ENCODE peak calls at places on chromosomes 16 and 17, in five cellular contexts. Z is fibroblast of lung; R is CD4-positive, alpha-beta memory T cell; H is SK-N-SH; X is esophagus squamous epithelium. K is an unnamed sample.

GRCh38 chr17:28811594-28812135 is 30.9 kb downstream of the FAM222B start:
- DNase-seq in Z (peak; percentile 21), R (peak; percentile 47), H (peak; percentile 15), X (no peak), K (peak; percentile 54)

GRCh38 chr16:70699696-70700095 is 13.8 kb upstream of the MTSS2 start:
- DNase-seq in Z (no peak), R (no peak), H (no peak), X (no peak), K (no peak)

GRCh38 chr17:14121952-14122351 is 52.6 kb downstream of the COX10 start:
- DNase-seq in Z (no peak), R (no peak), H (no peak), X (no peak), K (no peak)

GRCh38 chr17:40190197-40191021 is 13.1 kb downstream of the RAPGEFL1 start:
- DNase-seq in Z (no peak), R (no peak), H (peak; percentile 83), X (no peak), K (no peak)

GRCh38 chr17:19311421-19312215 is 50.9 kb downstream of the B9D1 start:
- DNase-seq in Z (peak; percentile 40), R (no peak), H (no peak), X (no peak), K (no peak)

GRCh38 chr17:5557485-5557884 is 26.8 kb downstream of the NLRP1 start:
- DNase-seq in Z (peak; percentile 56), R (no peak), H (no peak), X (no peak), K (peak; percentile 38)

GRCh38 chr16:80526418-80527061 is 14.3 kb upstream of the DYNLRB2 start:
- DNase-seq in Z (peak; percentile 50), R (peak; percentile 66), H (peak; percentile 49), X (no peak), K (peak; percentile 68)

GRCh38 chr16:1100084-1100800 is 4.2 kb upstream of the C1QTNF8 start:
- DNase-seq in Z (no peak), R (no peak), H (no peak), X (no peak), K (no peak)

GRCh38 chr17:29760771-29761682 is 138.3 kb upstream of the CORO6 start:
- DNase-seq in Z (peak; percentile 86), R (peak; percentile 92), H (peak; percentile 96), X (peak; percentile 43), K (peak; percentile 91)

GRCh38 chr16:88437367-88437964 is 15.6 kb upstream of the ZFPM1 start:
- DNase-seq in Z (peak; percentile 17), R (no peak), H (peak; percentile 95), X (no peak), K (peak; percentile 29)

GRCh38 chr16:56911771-56912541 is 20.0 kb upstream of the HERPUD1 start:
- DNase-seq in Z (peak; percentile 87), R (no peak), H (no peak), X (no peak), K (peak; percentile 48)

GRCh38 chr17:79401704-79402075 is 209.2 kb downstream of the RBFOX3 start:
- DNase-seq in Z (no peak), R (no peak), H (no peak), X (no peak), K (no peak)

GRCh38 chr17:32927724-32928526 is at the start of gene TMEM98:
- DNase-seq in Z (peak; percentile 42), R (no peak), H (peak; percentile 89), X (no peak), K (no peak)

GRCh38 chr16:10098991-10099390 is 83.2 kb downstream of the GRIN2A start:
- DNase-seq in Z (peak; percentile 67), R (no peak), H (no peak), X (no peak), K (peak; percentile 41)

GRCh38 chr17:64607862-64608565 is 54.1 kb downstream of the SMURF2 start:
- DNase-seq in Z (no peak), R (no peak), H (no peak), X (no peak), K (peak; percentile 40)

DNA sequence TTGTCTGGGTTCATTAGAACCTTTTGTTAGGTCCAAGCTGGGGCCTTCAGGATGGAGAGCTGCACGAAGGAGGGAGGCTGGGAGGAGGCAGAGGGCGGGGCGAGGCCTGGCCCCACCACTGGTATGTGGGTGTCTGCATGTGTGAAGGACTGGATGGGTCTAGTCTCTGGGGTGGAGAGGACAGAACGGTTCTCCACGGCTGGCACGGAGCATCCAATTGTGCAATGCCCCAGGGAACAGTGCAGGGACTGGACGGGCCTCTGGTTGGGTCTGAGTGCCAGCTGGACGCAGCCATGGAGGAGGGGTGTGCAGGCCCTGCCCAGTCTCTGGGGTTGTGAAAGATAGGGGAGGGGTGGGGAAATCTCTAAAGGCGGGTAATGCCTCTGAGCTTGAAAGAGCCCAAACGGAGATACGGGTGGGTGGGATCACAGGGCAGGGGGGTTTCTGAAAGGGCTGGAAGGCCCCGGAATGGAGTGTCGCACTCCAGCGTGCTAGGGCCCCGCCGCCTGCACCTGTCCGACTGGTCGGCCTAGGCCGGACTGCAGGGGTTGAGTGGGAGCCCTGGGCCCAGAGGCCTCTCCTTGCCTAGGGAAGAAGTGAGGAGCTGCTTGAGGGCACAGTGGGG is 1.6 kb downstream of the PPL start:
- DNase-seq in Z (no peak), R (no peak), H (no peak), X (no peak), K (peak; percentile 83)
- H3K4me3 ChIP-seq in Z (no peak overlapping the region), R (no peak overlapping the region), H (peak overlapping the region; percentile 67), X (peak overlapping the region; percentile 85), K (no peak overlapping the region)

GRCh38 chr17:72110953-72111339 is 9.9 kb upstream of the SOX9 start:
- DNase-seq in Z (no peak), R (no peak), H (peak; percentile 28), X (no peak), K (no peak)
- H3K4me3 ChIP-seq in Z (no peak overlapping the region), R (no peak overlapping the region), H (no peak overlapping the region), X (peak overlapping the region; percentile 12), K (peak overlapping the region; percentile 51)

GRCh38 chr17:50052241-50052788 is 3.6 kb upstream of the ITGA3 start:
- DNase-seq in Z (no peak), R (no peak), H (no peak), X (no peak), K (no peak)
- H3K4me3 ChIP-seq in Z (no peak overlapping the region), R (no peak overlapping the region), H (no peak overlapping the region), X (no peak overlapping the region), K (no peak overlapping the region)

GRCh38 chr17:76074390-76075363 is at the start of gene GALR2:
- DNase-seq in Z (no peak), R (no peak), H (peak; percentile 75), X (no peak), K (no peak)
- H3K4me3 ChIP-seq in Z (no peak within 1 kb of the TSS), R (no peak within 1 kb of the TSS), H (no peak within 1 kb of the TSS), X (no peak within 1 kb of the TSS), K (peak within 1 kb of the TSS; percentile 25)

GRCh38 chr17:81831957-81832607 is 1.0 kb downstream of the MCRIP1 start:
- DNase-seq in Z (peak; percentile 45), R (peak; percentile 80), H (no peak), X (no peak), K (peak; percentile 49)

GRCh38 chr17:81832608-81833159 is 407 bp downstream of the MCRIP1 start:
- DNase-seq in Z (peak; percentile 30), R (peak; percentile 54), H (peak; percentile 75), X (no peak), K (peak; percentile 27)

GRCh38 chr17:81834831-81835267 is at the start of gene PPP1R27:
- DNase-seq in Z (no peak), R (no peak), H (no peak), X (no peak), K (no peak)

GRCh38 chr17:81833921-81834830 is 674 bp downstream of the PPP1R27 start:
- DNase-seq in Z (no peak), R (no peak), H (no peak), X (no peak), K (no peak)

DNA sequence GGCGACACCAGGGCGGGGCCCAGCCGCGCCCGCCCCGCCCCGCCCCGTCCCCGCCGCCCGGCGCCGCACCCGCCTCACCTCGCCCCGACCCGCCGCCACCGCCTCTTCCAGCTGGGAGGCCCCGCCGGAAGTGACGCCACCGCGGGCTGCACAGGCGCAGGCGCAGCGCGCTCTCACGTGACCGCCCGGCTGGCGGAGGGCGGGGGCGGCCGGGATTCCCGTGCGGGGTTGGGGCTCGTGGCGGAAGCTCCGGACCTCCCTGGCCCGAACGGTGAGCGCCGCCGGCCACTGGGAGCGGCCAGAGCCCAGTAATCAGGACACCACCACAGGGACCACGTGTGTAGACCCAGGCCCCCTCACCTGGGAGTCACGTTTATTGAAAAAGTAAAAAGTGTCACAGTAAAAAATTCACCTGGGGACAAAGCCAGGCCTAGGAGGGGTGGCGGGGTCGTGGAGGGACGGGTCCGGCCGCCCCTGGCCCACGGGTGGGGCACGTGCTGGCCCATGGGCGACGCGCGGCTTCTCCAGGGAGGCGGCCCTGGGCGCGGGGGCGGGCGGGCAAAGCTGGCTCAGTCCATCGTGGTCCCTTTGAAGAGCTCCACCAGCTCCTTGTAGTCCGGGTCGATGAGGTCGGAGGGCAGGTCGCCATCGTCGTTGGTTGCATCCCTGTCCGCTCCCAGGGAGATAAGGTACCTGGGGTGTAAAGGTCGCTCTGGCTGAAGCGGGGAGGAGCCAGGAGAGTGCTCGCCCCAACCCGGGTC is at the start of gene MCRIP1:
- DNase-seq in Z (peak; percentile 91), R (peak; percentile 91), H (peak; percentile 100), X (peak; percentile 67), K (peak; percentile 95)
- H3K4me3 ChIP-seq in Z (peak within 1 kb of the TSS; percentile 82), R (peak within 1 kb of the TSS; percentile 79), H (peak within 1 kb of the TSS; percentile 77), X (peak within 1 kb of the TSS; percentile 47), K (peak within 1 kb of the TSS; percentile 79)

K was measured in fibroblast of villous mesenchyme.